ENCODE peak calls at places on chromosomes 3 and 15, in four cellular contexts. S is IMR-90, B is H9, P is H1. E is an unnamed sample.

GRCh38 chr3:123343296-123344174 is 105.4 kb downstream of the ADCY5 start:
- DNase-seq in S (no peak), P (no peak), B (no peak), E (peak)

GRCh38 chr3:126792998-126793397 is 89.0 kb downstream of the CHCHD6 start:
- DNase-seq in P (no peak), B (no peak), S (no peak), E (no peak)

GRCh38 chr15:88449581-88449980 is 17.6 kb downstream of the MRPL46 start:
- DNase-seq in P (no peak), B (no peak), S (no peak), E (no peak)

GRCh38 chr3:49244589-49245205 is 32.3 kb downstream of the C3orf62 start:
- DNase-seq in P (no peak), B (peak), S (peak), E (peak)

GRCh38 chr15:60941448-60941847 is 287.7 kb downstream of the RORA start:
- DNase-seq in S (peak), B (no peak), P (no peak), E (no peak)

GRCh38 chr3:25863560-25863959 is 73.7 kb downstream of the OXSM start:
- DNase-seq in S (no peak), B (no peak), P (no peak), E (peak)

GRCh38 chr3:192899540-192899982 is 18.1 kb downstream of the MB21D2 start:
- DNase-seq in S (peak), B (no peak), P (no peak), E (no peak)

GRCh38 chr15:90099868-90100854 is 2.1 kb downstream of the IDH2 start:
- DNase-seq in S (peak), B (no peak), P (no peak), E (no peak)

GRCh38 chr3:112424394-112424793 is 74.9 kb downstream of the BTLA start:
- DNase-seq in B (no peak), P (no peak), S (peak), E (no peak)

GRCh38 chr3:147930417-147930816 is 521.3 kb downstream of the ZIC1 start:
- DNase-seq in S (peak), P (no peak), B (no peak), E (no peak)

GRCh38 chr3:13871791-13872190 is 8.1 kb downstream of the WNT7A start:
- DNase-seq in B (no peak), P (no peak), S (no peak), E (no peak)
- H3K18ac ChIP-seq in B (no peak), P (no peak), S (no peak), E (no peak)

GRCh38 chr3:86702381-86702958 is 288.5 kb downstream of the VGLL3 start:
- DNase-seq in B (no peak), P (no peak), S (peak), E (peak)
- H3K56ac ChIP-seq in B (no peak), P (no peak), S (no peak), E (no peak)

GRCh38 chr3:15647629-15648167 is 46.2 kb downstream of the BTD start:
- DNase-seq in P (no peak), S (peak), B (no peak), E (no peak)
- H3K18ac ChIP-seq in P (no peak), S (peak), B (no peak), E (no peak)

GRCh38 chr3:177157492-177157891 is 39.8 kb downstream of the TBL1XR1 start:
- DNase-seq in P (no peak), B (no peak), S (no peak), E (no peak)
- H3K56ac ChIP-seq in P (no peak), B (no peak), S (no peak), E (no peak)

GRCh38 chr3:115632026-115632425 is 8.7 kb downstream of the GAP43 start:
- DNase-seq in B (no peak), S (no peak), P (no peak), E (no peak)

GRCh38 chr3:115628075-115628412 is 4.7 kb downstream of the GAP43 start:
- DNase-seq in B (no peak), P (no peak), S (no peak), E (no peak)

GRCh38 chr3:115630850-115631249 is 7.5 kb downstream of the GAP43 start:
- DNase-seq in B (no peak), S (no peak), P (no peak), E (no peak)

GRCh38 chr3:115634052-115634451 is 10.7 kb downstream of the GAP43 start:
- DNase-seq in P (no peak), B (no peak), S (no peak), E (no peak)

DNA sequence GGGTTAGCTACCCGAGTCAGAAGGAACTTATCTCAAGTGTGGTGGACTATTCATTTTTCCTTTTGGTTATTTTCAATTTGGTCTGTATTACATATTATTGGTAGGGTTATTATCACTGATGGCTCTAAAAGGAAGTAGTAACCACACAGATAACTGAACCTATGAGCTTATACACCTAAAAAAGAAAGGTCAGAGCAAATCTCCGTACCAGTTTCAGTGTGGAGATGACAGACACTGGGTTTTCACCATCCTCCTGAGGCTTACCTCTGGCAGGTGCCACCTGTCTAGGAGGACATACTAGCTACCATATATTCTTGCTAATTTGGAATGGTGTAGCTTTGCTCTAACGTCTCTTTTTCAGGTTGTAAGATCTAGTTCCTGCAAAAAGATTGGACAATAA is 10.2 kb downstream of the GAP43 start:
- DNase-seq in S (no peak), B (no peak), P (no peak), E (no peak)
- H3K18ac ChIP-seq in S (no peak), B (no peak), P (no peak), E (no peak)

DNA sequence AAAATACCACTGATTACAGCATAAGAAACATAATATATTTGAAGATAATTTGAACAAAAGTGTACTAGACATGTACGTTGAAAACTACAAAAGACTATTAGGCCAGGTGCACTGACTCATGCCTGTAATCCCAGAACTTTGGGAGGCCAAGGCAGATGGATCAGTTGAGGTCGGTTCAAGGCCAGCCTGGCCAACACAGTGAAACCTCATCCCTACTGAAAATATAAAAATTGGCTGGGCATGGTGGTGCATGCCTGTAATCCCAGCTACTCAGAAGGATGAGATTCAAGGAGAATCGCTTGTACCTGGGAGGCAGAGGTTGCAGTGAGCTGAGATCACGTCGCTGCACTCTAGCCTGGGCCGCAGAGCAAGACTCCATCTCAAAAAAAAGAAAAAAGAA is 36.2 kb upstream of the FNDC3B start:
- DNase-seq in P (no peak), B (no peak), S (no peak), E (no peak)
- H3K56ac ChIP-seq in P (no peak), B (no peak), S (no peak), E (no peak)

DNA sequence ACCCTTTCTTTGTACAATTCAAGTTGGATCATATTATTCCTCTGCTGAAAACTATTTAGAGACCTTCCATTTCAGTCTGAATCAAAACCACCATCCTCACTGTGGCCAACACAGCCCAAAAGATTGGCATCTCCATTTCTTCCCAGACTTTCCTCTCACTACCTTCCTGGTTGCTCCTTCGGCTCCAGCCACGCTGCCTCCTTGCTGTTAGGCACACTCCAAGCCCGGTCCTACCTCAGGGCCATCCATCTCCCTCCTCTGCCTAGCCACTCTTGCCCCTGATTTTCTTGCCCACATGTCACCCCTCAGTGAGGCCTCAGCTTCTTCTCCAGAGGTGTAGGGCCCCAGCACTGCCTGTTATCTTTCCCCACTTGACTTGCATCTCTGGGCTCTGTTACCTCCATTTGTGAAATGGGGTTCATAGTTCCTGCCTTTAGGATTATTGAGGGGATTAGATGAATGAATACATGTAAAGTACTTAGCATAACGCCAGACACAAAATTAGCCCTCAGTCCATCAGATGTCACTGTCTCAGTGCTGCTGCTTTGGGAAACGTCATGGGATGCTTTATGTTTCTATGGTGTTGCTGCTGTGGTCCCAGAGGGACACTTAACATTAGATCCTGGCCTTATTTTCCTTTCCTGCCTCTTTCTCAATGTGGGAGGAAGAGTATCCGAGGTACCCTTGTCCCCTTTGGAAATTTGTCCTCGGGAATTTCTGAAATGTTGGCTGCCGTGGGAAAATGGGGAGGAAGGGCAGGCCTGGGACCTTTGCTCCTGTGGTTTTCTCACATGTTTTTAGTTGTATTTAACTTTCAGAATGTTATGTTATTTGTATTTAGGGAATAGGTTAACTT is 31.3 kb downstream of the SNRK start:
- DNase-seq in B (no peak), P (no peak), S (no peak), E (peak)
- H3K18ac ChIP-seq in B (no peak), P (no peak), S (no peak), E (no peak)